ENCODE peak calls at places on chromosomes 1 and 21, in nine cellular contexts. One of them, this sample, is unnamed.

GRCh38 chr1:117710710-117711109 is 104.9 kb downstream of the TENT5C start:
- DNase-seq in heart right ventricle: no peak
- DNase-seq in HFF-Myc: no peak
- DNase-seq in AG09309: no peak
- DNase-seq in AG10803: no peak
- DNase-seq in epithelial cell of esophagus: no peak
- DNase-seq in IMR-90: no peak
- DNase-seq in fibroblast of mammary gland: peak
- DNase-seq in A549: no peak
- DNase-seq in this sample: no peak

GRCh38 chr1:51044199-51044598 is 57.8 kb upstream of the C1orf185 start:
- DNase-seq in AG10803: peak
- DNase-seq in A549: no peak
- DNase-seq in heart right ventricle: no peak
- DNase-seq in AG09309: no peak
- DNase-seq in HFF-Myc: no peak
- DNase-seq in epithelial cell of esophagus: no peak
- DNase-seq in fibroblast of mammary gland: peak
- DNase-seq in IMR-90: no peak
- DNase-seq in this sample: no peak

GRCh38 chr1:62274496-62274895 is 44.7 kb downstream of the KANK4 start:
- DNase-seq in fibroblast of mammary gland: no peak
- DNase-seq in heart right ventricle: no peak
- DNase-seq in HFF-Myc: no peak
- DNase-seq in IMR-90: no peak
- DNase-seq in A549: no peak
- DNase-seq in AG10803: no peak
- DNase-seq in epithelial cell of esophagus: no peak
- DNase-seq in AG09309: no peak
- DNase-seq in this sample: no peak

GRCh38 chr1:105872761-105873286 is 1183.7 kb upstream of the PRMT6 start:
- DNase-seq in heart right ventricle: no peak
- DNase-seq in AG10803: no peak
- DNase-seq in IMR-90: no peak
- DNase-seq in epithelial cell of esophagus: no peak
- DNase-seq in fibroblast of mammary gland: no peak
- DNase-seq in A549: no peak
- DNase-seq in HFF-Myc: no peak
- DNase-seq in AG09309: no peak
- DNase-seq in this sample: no peak

GRCh38 chr1:53602376-53602775 is 136.6 kb downstream of the GLIS1 start:
- DNase-seq in HFF-Myc: no peak
- DNase-seq in AG10803: no peak
- DNase-seq in IMR-90: no peak
- DNase-seq in fibroblast of mammary gland: no peak
- DNase-seq in A549: no peak
- DNase-seq in epithelial cell of esophagus: no peak
- DNase-seq in AG09309: no peak
- DNase-seq in heart right ventricle: no peak
- DNase-seq in this sample: no peak

GRCh38 chr1:6260433-6260934 is 414 bp downstream of the GPR153 start:
- DNase-seq in HFF-Myc: no peak
- DNase-seq in AG10803: no peak
- DNase-seq in A549: no peak
- DNase-seq in IMR-90: no peak
- DNase-seq in epithelial cell of esophagus: no peak
- DNase-seq in fibroblast of mammary gland: no peak
- DNase-seq in heart right ventricle: no peak
- DNase-seq in AG09309: no peak
- DNase-seq in this sample: no peak

GRCh38 chr1:20726932-20727745 is 5.4 kb downstream of the SH2D5 start:
- DNase-seq in IMR-90: no peak
- DNase-seq in epithelial cell of esophagus: no peak
- DNase-seq in HFF-Myc: no peak
- DNase-seq in A549: no peak
- DNase-seq in AG10803: no peak
- DNase-seq in heart right ventricle: no peak
- DNase-seq in AG09309: no peak
- DNase-seq in fibroblast of mammary gland: no peak
- DNase-seq in this sample: no peak

GRCh38 chr1:155320661-155321576 is at the start of gene RUSC1:
- DNase-seq in epithelial cell of esophagus: peak
- DNase-seq in IMR-90: peak
- DNase-seq in fibroblast of mammary gland: peak
- DNase-seq in AG10803: peak
- DNase-seq in A549: no peak
- DNase-seq in heart right ventricle: peak
- DNase-seq in HFF-Myc: no peak
- DNase-seq in AG09309: no peak
- DNase-seq in this sample: no peak

GRCh38 chr1:223289621-223290020 is 74.4 kb downstream of the SUSD4 start:
- DNase-seq in heart right ventricle: no peak
- DNase-seq in IMR-90: no peak
- DNase-seq in A549: no peak
- DNase-seq in fibroblast of mammary gland: no peak
- DNase-seq in AG10803: no peak
- DNase-seq in HFF-Myc: no peak
- DNase-seq in AG09309: no peak
- DNase-seq in epithelial cell of esophagus: peak
- DNase-seq in this sample: no peak

GRCh38 chr1:37676281-37677243 is 15.8 kb upstream of the CDCA8 start:
- DNase-seq in heart right ventricle: no peak
- DNase-seq in HFF-Myc: peak
- DNase-seq in A549: no peak
- DNase-seq in IMR-90: no peak
- DNase-seq in fibroblast of mammary gland: no peak
- DNase-seq in AG10803: peak
- DNase-seq in epithelial cell of esophagus: no peak
- DNase-seq in AG09309: peak
- DNase-seq in this sample: peak

GRCh38 chr1:54459714-54460113 is 53.5 kb upstream of the SSBP3 start:
- DNase-seq in AG09309: no peak
- DNase-seq in IMR-90: no peak
- DNase-seq in fibroblast of mammary gland: no peak
- DNase-seq in epithelial cell of esophagus: no peak
- DNase-seq in heart right ventricle: no peak
- DNase-seq in AG10803: no peak
- DNase-seq in HFF-Myc: no peak
- DNase-seq in A549: no peak
- DNase-seq in this sample: no peak

GRCh38 chr1:52600533-52601179 is 1.5 kb upstream of the GPX7 start:
- DNase-seq in fibroblast of mammary gland: no peak
- DNase-seq in epithelial cell of esophagus: no peak
- DNase-seq in HFF-Myc: no peak
- DNase-seq in AG09309: no peak
- DNase-seq in IMR-90: no peak
- DNase-seq in heart right ventricle: no peak
- DNase-seq in AG10803: no peak
- DNase-seq in A549: no peak
- DNase-seq in this sample: no peak

GRCh38 chr21:15289896-15290841 is 225.4 kb upstream of the NRIP1 start:
- DNase-seq in A549: no peak
- DNase-seq in AG09309: no peak
- DNase-seq in HFF-Myc: no peak
- DNase-seq in fibroblast of mammary gland: no peak
- DNase-seq in IMR-90: no peak
- DNase-seq in epithelial cell of esophagus: no peak
- DNase-seq in heart right ventricle: peak
- DNase-seq in AG10803: peak
- DNase-seq in this sample: no peak

GRCh38 chr1:214670098-214670497 is 67.1 kb downstream of the CENPF start:
- DNase-seq in AG10803: peak
- DNase-seq in fibroblast of mammary gland: peak
- DNase-seq in heart right ventricle: no peak
- DNase-seq in AG09309: no peak
- DNase-seq in epithelial cell of esophagus: no peak
- DNase-seq in HFF-Myc: peak
- DNase-seq in A549: no peak
- DNase-seq in IMR-90: peak
- DNase-seq in this sample: no peak

DNA sequence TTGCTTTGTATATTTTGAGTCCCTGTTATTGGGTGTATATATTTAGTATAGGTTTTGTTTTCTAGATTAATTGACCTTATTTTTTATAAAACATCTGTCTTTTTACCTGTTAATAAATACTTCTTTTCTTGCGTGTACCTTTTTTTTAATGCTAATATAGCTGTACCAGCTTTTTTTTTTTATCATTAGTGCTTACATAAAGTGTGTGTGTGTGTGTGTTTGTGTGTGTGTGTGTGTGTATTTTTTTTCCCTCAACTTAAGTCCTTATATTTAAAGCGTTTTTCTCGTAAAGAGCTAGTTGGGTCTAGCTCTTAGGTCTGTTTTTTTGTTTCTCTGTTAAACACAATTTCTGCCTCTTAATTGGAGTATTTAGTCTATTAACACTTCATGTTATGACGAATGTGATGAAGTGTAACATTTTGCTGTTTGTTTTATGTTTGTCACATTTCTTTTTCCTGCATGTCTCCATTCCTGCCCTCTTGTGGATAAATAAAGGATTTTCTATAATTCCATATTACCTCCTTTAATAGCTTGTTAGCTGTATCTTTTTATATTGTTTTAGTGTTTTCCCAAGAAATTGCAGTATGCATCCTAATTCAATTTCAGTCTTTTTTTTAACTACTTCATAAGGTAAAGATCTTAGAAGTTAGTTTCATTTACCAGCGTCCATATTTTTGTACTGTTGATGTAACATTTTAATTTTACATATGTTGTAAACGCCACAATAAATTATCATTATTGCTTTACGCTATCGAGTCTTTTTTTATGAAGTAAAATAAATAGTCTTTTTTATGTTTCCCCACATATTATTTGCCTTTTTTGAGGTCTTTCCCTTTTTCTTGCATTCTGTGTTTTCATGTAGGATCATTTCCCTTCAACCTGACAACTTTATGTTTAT is 4.3 kb downstream of the PRMT2 start:
- DNase-seq in AG09309: no peak
- DNase-seq in fibroblast of mammary gland: peak
- DNase-seq in IMR-90: peak
- DNase-seq in heart right ventricle: no peak
- DNase-seq in HFF-Myc: no peak
- DNase-seq in epithelial cell of esophagus: peak
- DNase-seq in AG10803: peak
- DNase-seq in A549: peak
- DNase-seq in this sample: peak
- TF ChIP-seq CTCF in AG09309: peak
- TF ChIP-seq CTCF in fibroblast of mammary gland: peak
- TF ChIP-seq CTCF in IMR-90: peak
- TF ChIP-seq CTCF in heart right ventricle: peak
- TF ChIP-seq CTCF in HFF-Myc: no peak
- TF ChIP-seq CTCF in epithelial cell of esophagus: peak
- TF ChIP-seq CTCF in AG10803: peak
- TF ChIP-seq CTCF in A549: peak
- TF ChIP-seq CTCF in this sample: peak

DNA sequence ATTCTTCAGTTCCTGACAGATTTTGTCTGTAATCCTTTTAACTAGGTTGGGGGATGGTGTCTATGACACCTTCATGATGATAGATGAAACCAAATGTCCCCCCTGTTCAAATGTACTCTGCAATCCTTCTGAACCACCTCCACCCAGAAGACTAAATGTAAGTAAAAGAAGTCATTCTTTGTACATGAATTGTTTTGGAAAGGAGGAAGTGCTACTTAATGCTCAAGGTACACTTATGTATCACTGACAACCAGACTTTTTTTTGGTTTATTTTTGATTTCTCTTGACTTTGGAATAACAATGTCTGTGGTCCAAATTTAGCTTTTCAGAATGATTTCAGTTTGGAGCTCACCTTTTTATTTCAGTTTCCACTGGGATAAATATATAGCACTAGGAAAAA is 2.3 kb downstream of the DYRK3 start:
- DNase-seq in A549: no peak
- DNase-seq in AG09309: no peak
- DNase-seq in epithelial cell of esophagus: no peak
- DNase-seq in HFF-Myc: no peak
- DNase-seq in heart right ventricle: no peak
- DNase-seq in IMR-90: no peak
- DNase-seq in AG10803: no peak
- DNase-seq in fibroblast of mammary gland: no peak
- DNase-seq in this sample: no peak
- H3K4me3 ChIP-seq in A549: no peak
- H3K4me3 ChIP-seq in AG09309: no peak
- H3K4me3 ChIP-seq in epithelial cell of esophagus: no peak
- H3K4me3 ChIP-seq in HFF-Myc: peak
- H3K4me3 ChIP-seq in heart right ventricle: no peak
- H3K4me3 ChIP-seq in IMR-90: no peak
- H3K4me3 ChIP-seq in AG10803: no peak
- H3K4me3 ChIP-seq in fibroblast of mammary gland: peak
- H3K4me3 ChIP-seq in this sample: no peak

GRCh38 chr1:164366014-164366413 is 193.0 kb upstream of the PBX1 start:
- DNase-seq in AG09309: no peak
- DNase-seq in heart right ventricle: no peak
- DNase-seq in AG10803: no peak
- DNase-seq in IMR-90: no peak
- DNase-seq in fibroblast of mammary gland: no peak
- DNase-seq in A549: no peak
- DNase-seq in epithelial cell of esophagus: no peak
- DNase-seq in HFF-Myc: no peak
- DNase-seq in this sample: no peak

GRCh38 chr1:164363980-164364379 is 195.0 kb upstream of the PBX1 start:
- DNase-seq in A549: no peak
- DNase-seq in fibroblast of mammary gland: no peak
- DNase-seq in heart right ventricle: no peak
- DNase-seq in IMR-90: no peak
- DNase-seq in epithelial cell of esophagus: no peak
- DNase-seq in HFF-Myc: no peak
- DNase-seq in AG10803: no peak
- DNase-seq in AG09309: no peak
- DNase-seq in this sample: no peak

GRCh38 chr1:164369698-164370365 is 189.2 kb upstream of the PBX1 start:
- DNase-seq in epithelial cell of esophagus: no peak
- DNase-seq in AG09309: peak
- DNase-seq in IMR-90: no peak
- DNase-seq in AG10803: no peak
- DNase-seq in heart right ventricle: no peak
- DNase-seq in A549: no peak
- DNase-seq in fibroblast of mammary gland: no peak
- DNase-seq in HFF-Myc: peak
- DNase-seq in this sample: no peak
- TF ChIP-seq CTCF in epithelial cell of esophagus: no peak
- TF ChIP-seq CTCF in AG09309: no peak
- TF ChIP-seq CTCF in IMR-90: no peak
- TF ChIP-seq CTCF in AG10803: no peak
- TF ChIP-seq CTCF in heart right ventricle: no peak
- TF ChIP-seq CTCF in A549: no peak
- TF ChIP-seq CTCF in fibroblast of mammary gland: no peak
- TF ChIP-seq CTCF in HFF-Myc: no peak
- TF ChIP-seq CTCF in this sample: no peak

DNA sequence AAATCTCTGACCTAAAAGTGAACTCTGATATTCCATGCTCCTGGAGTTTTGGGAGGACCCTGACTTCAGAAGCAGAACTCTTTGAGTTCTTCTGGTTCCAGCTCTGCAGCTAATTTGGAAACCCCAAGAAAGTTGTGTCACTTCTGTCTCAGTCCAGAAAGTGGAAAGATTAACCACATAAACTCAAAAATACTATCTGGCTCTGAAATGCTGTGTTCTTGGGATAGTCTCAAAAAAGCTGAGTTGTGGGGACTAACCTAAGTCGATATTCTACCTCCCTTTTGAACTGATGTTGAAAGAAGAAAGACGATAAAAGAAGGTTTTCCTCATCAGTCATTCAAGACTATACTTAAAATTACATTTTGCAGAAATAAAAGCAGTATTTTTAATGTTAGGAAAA is 59.8 kb downstream of the ITPKB start:
- DNase-seq in AG10803: no peak
- DNase-seq in epithelial cell of esophagus: no peak
- DNase-seq in fibroblast of mammary gland: no peak
- DNase-seq in HFF-Myc: no peak
- DNase-seq in heart right ventricle: no peak
- DNase-seq in A549: no peak
- DNase-seq in AG09309: no peak
- DNase-seq in IMR-90: no peak
- DNase-seq in this sample: no peak
- H3K4me3 ChIP-seq in AG10803: no peak
- H3K4me3 ChIP-seq in epithelial cell of esophagus: no peak
- H3K4me3 ChIP-seq in fibroblast of mammary gland: no peak
- H3K4me3 ChIP-seq in HFF-Myc: no peak
- H3K4me3 ChIP-seq in heart right ventricle: no peak
- H3K4me3 ChIP-seq in A549: no peak
- H3K4me3 ChIP-seq in AG09309: no peak
- H3K4me3 ChIP-seq in IMR-90: no peak
- H3K4me3 ChIP-seq in this sample: no peak

This sample was measured in LNCaP clone FGC.